ENCODE peak calls at places on chromosomes 11 and 22, in four cellular contexts. One of them, this sample, is unnamed.
A peak's percentile ranks its signal among the peaks of the same experiment; 100 is the strongest.

GRCh38 chr11:27347361-27347760 is 15.7 kb downstream of the CCDC34 start:
- DNase-seq in K562: no peak
- DNase-seq in Panc1: no peak
- DNase-seq in HepG2: no peak
- DNase-seq in this sample: no peak

GRCh38 chr11:34798985-34799384 is 117.2 kb downstream of the APIP start:
- DNase-seq in K562: no peak
- DNase-seq in HepG2: no peak
- DNase-seq in Panc1: no peak
- DNase-seq in this sample: no peak

GRCh38 chr22:45626198-45626651 is 45.4 kb upstream of the ATXN10 start:
- DNase-seq in K562: no peak
- DNase-seq in Panc1: no peak
- DNase-seq in HepG2: peak; percentile 55
- DNase-seq in this sample: peak; percentile 87

GRCh38 chr22:20783844-20784723 is 10.2 kb downstream of the SERPIND1 start:
- DNase-seq in K562: peak; percentile 96
- DNase-seq in HepG2: peak; percentile 70
- DNase-seq in Panc1: peak; percentile 41
- DNase-seq in this sample: peak; percentile 34

GRCh38 chr22:37336474-37337028 is 54.2 kb downstream of the CYTH4 start:
- DNase-seq in Panc1: no peak
- DNase-seq in HepG2: no peak
- DNase-seq in K562: peak; percentile 65
- DNase-seq in this sample: no peak

GRCh38 chr11:102583437-102583836 is 41.7 kb downstream of the MMP20 start:
- DNase-seq in Panc1: no peak
- DNase-seq in K562: no peak
- DNase-seq in HepG2: no peak
- DNase-seq in this sample: no peak

GRCh38 chr11:76235233-76236091 is 29.2 kb upstream of the WNT11 start:
- DNase-seq in HepG2: peak; percentile 86
- DNase-seq in Panc1: peak; percentile 94
- DNase-seq in K562: peak; percentile 93
- DNase-seq in this sample: peak; percentile 79

GRCh38 chr11:19642185-19642591 is 70.4 kb upstream of the NAV2 start:
- DNase-seq in HepG2: no peak
- DNase-seq in K562: no peak
- DNase-seq in Panc1: no peak
- DNase-seq in this sample: no peak

GRCh38 chr11:11841605-11842425 is at the start of gene USP47:
- DNase-seq in Panc1: no peak
- DNase-seq in HepG2: peak; percentile 74
- DNase-seq in K562: peak; percentile 92
- DNase-seq in this sample: peak; percentile 76

GRCh38 chr11:112310414-112310813 is 49.8 kb upstream of the PLET1 start:
- DNase-seq in K562: no peak
- DNase-seq in HepG2: no peak
- DNase-seq in Panc1: no peak
- DNase-seq in this sample: no peak

GRCh38 chr22:17982572-17983141 is 41.7 kb downstream of the MICAL3 start:
- DNase-seq in Panc1: no peak
- DNase-seq in HepG2: no peak
- DNase-seq in K562: no peak
- DNase-seq in this sample: no peak

GRCh38 chr11:83272627-83273026 is 13.5 kb downstream of the CCDC90B start:
- DNase-seq in Panc1: no peak
- DNase-seq in HepG2: no peak
- DNase-seq in K562: no peak
- DNase-seq in this sample: no peak

GRCh38 chr22:35150163-35151107 is 84.5 kb downstream of the ISX start:
- DNase-seq in Panc1: peak; percentile 20
- DNase-seq in HepG2: peak; percentile 36
- DNase-seq in K562: peak; percentile 72
- DNase-seq in this sample: peak; percentile 24

GRCh38 chr11:57787920-57788716 is 26.5 kb downstream of the CTNND1 start:
- DNase-seq in Panc1: no peak
- DNase-seq in K562: no peak
- DNase-seq in HepG2: peak; percentile 32
- DNase-seq in this sample: no peak

GRCh38 chr11:34758262-34758661 is 137.4 kb downstream of the EHF start:
- DNase-seq in HepG2: no peak
- DNase-seq in Panc1: no peak
- DNase-seq in K562: peak; percentile 70
- DNase-seq in this sample: no peak

GRCh38 chr11:64626637-64627036 is 35.6 kb downstream of the SLC22A12 start:
- DNase-seq in K562: no peak
- DNase-seq in HepG2: no peak
- DNase-seq in Panc1: no peak
- DNase-seq in this sample: no peak

GRCh38 chr22:17807571-17808410 is 33.5 kb upstream of the BID start:
- DNase-seq in K562: no peak
- DNase-seq in Panc1: no peak
- DNase-seq in HepG2: no peak
- DNase-seq in this sample: no peak

GRCh38 chr11:126817096-126817495 is 183.5 kb downstream of the KIRREL3 start:
- DNase-seq in Panc1: no peak
- DNase-seq in HepG2: no peak
- DNase-seq in K562: no peak
- DNase-seq in this sample: no peak

GRCh38 chr11:118216621-118217526 is 7.9 kb downstream of the JAML start:
- DNase-seq in HepG2: no peak
- DNase-seq in K562: no peak
- DNase-seq in Panc1: no peak
- DNase-seq in this sample: no peak

GRCh38 chr22:28151241-28151640 is 232.2 kb upstream of the PITPNB start:
- DNase-seq in Panc1: no peak
- DNase-seq in HepG2: peak; percentile 41
- DNase-seq in K562: no peak
- DNase-seq in this sample: no peak

GRCh38 chr22:50141462-50141861 is 29.1 kb upstream of the PANX2 start:
- DNase-seq in K562: no peak
- DNase-seq in Panc1: no peak
- DNase-seq in HepG2: no peak
- DNase-seq in this sample: no peak

GRCh38 chr22:50138988-50139387 is 31.5 kb upstream of the PANX2 start:
- DNase-seq in Panc1: no peak
- DNase-seq in HepG2: peak; percentile 28
- DNase-seq in K562: no peak
- DNase-seq in this sample: no peak

GRCh38 chr22:50140615-50141014 is 29.9 kb upstream of the PANX2 start:
- DNase-seq in HepG2: peak; percentile 68
- DNase-seq in Panc1: no peak
- DNase-seq in K562: no peak
- DNase-seq in this sample: no peak

GRCh38 chr22:50138036-50138435 is 32.5 kb upstream of the PANX2 start:
- DNase-seq in HepG2: no peak
- DNase-seq in Panc1: no peak
- DNase-seq in K562: no peak
- DNase-seq in this sample: no peak

GRCh38 chr22:50139843-50140415 is 30.6 kb upstream of the PANX2 start:
- DNase-seq in HepG2: peak; percentile 68
- DNase-seq in K562: peak; percentile 31
- DNase-seq in Panc1: no peak
- DNase-seq in this sample: no peak
- TF ChIP-seq TCF7L2 in HepG2: no peak
- TF ChIP-seq TCF7L2 in K562: no peak
- TF ChIP-seq TCF7L2 in Panc1: no peak
- TF ChIP-seq TCF7L2 in this sample: no peak

DNA sequence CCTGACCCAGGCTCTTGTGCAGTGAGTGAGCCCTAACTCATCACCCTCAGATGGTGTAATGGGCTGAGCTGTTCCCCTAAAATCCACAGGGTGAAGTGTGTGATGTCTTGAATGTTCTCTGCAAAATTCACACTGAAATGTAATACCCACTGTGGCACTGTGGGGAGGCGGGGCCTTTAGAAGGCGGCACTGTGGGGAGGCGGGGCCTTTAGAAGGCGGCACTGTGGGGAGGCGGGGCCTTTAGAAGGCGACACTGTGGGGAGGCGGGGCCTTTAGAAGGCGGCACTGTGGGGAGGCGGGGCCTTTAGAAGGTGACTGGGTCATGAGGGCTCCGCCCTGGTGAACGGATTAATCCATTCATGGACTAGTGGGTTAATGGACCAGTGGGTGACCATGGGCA is 33.0 kb downstream of the CHID1 start:
- DNase-seq in Panc1: no peak
- DNase-seq in K562: peak; percentile 91
- DNase-seq in HepG2: no peak
- DNase-seq in this sample: peak; percentile 75
- TF ChIP-seq TCF7L2 in Panc1: no peak
- TF ChIP-seq TCF7L2 in K562: no peak
- TF ChIP-seq TCF7L2 in HepG2: no peak
- TF ChIP-seq TCF7L2 in this sample: no peak

DNA sequence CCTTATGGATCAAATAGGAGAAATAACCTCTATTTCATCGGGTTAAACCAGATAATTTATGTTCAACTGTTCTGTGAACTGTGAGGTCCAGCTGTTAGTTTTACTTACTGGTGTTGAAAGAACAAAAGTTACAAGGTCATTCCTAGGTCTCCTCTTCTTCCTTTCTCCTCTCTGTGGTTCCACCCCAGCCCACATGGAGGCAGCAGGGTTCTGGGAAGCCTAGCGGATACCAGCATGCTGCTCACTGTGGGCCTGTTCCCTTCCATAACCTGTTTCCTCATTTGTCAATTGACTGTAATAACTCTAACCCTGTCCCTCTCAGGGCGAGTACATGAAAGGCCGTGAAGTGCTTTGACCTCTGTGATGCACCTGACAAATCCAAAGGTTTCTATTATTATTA is 27.8 kb downstream of the RELT start:
- DNase-seq in HepG2: peak; percentile 74
- DNase-seq in Panc1: no peak
- DNase-seq in K562: peak; percentile 70
- DNase-seq in this sample: peak; percentile 28
- TF ChIP-seq TCF7L2 in HepG2: no peak
- TF ChIP-seq TCF7L2 in Panc1: no peak
- TF ChIP-seq TCF7L2 in K562: no peak
- TF ChIP-seq TCF7L2 in this sample: no peak

GRCh38 chr11:130625907-130626306 is 177.5 kb downstream of the ADAMTS15 start:
- DNase-seq in K562: no peak
- DNase-seq in Panc1: no peak
- DNase-seq in HepG2: no peak
- DNase-seq in this sample: no peak
- TF ChIP-seq TCF7L2 in K562: no peak
- TF ChIP-seq TCF7L2 in Panc1: no peak
- TF ChIP-seq TCF7L2 in HepG2: no peak
- TF ChIP-seq TCF7L2 in this sample: no peak

DNA sequence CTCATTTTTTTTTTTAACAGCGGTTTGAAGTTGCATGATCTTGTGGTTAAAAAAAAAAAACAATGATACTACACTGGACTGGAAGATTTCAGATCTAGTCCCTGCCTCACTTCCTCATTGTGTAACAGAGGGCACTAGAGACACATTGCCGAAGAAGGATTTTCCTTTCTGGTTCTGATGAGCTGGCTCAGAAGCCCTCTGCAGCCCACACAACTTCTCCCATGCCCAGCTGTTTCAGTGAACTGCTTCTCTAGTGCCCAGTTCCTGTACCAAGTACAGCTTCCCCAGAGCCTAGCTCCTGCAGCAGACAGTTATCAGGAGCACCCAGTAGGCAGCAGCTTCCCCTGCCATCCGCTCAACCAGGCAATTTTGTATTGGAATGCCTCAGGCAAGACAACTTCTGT is 29.5 kb upstream of the ANO5 start:
- DNase-seq in HepG2: no peak
- DNase-seq in Panc1: no peak
- DNase-seq in K562: no peak
- DNase-seq in this sample: no peak
- TF ChIP-seq TCF7L2 in HepG2: no peak
- TF ChIP-seq TCF7L2 in Panc1: no peak
- TF ChIP-seq TCF7L2 in K562: no peak
- TF ChIP-seq TCF7L2 in this sample: no peak

DNA sequence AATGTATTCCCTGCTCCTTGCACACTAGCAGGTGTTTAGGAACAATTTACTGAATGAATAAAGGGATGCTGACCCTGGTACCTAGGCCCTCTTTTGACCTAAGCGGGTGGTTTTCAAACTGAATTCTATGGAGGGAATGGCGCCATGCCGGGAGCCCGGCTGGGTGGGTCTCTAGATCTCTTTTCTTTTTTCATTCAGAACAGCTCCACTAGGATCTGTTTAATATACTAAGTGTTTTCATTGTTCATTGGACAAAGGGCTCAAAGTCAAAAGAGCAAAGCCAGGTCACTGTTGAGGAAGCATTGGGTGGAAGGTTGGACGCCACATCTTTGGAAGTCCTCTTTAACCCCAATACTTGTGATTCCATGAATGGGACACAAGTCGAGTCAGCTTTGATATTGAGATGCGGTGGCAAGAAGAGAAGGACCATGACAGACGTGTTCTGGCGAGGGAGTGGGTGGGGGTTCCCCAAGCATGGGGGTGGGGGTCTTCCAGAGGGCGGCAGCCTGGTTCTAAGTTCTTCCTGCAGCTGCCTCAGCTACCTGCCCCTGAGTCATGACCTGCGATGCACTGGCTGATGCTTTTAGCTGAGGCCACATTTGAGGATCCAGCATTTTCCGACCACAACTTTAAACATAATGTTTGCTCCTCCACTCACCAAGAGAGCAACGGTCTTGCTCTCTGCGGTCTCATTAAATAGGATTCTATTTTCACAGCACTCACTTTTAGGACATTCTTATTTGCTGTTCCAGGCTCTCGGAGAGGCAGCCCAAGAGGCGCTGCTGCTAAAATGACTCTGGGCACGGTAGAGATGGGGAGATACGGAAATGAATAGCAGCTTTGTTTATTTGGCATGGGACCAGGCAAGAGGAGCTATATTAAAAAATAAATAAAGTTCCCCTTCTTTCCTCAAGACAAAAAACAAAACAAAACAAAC is 100.6 kb downstream of the FBXO7 start:
- DNase-seq in K562: no peak
- DNase-seq in HepG2: no peak
- DNase-seq in Panc1: no peak
- DNase-seq in this sample: no peak
- TF ChIP-seq TCF7L2 in K562: no peak
- TF ChIP-seq TCF7L2 in HepG2: no peak
- TF ChIP-seq TCF7L2 in Panc1: no peak
- TF ChIP-seq TCF7L2 in this sample: no peak

DNA sequence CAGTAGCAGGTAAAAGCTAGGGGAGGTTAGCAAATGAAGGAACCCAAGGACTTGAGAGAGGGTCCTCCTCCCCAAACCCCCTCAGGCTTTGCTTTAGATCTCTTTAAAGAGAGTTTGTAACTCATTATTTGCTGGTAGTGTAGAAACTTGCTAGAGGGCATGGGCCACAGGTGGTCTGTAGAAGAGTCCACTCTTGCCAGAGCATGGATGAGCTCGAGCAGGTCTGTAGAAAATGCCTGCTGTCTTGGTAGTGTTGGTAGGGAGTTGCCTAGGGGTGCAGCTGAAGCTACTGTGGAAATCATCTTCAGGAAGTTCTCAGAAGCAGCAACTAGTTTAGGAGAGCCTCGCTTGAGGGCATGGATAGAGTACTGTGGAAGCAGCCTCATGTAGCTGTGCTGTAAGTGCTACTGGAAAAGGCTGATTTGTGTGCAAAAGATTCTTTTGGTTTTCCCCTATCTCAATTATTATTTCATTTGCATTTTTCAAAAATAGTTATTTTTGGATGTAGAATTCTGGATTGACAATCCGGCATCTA is 104.3 kb downstream of the TMEM135 start:
- DNase-seq in K562: no peak
- DNase-seq in HepG2: no peak
- DNase-seq in Panc1: no peak
- DNase-seq in this sample: no peak
- TF ChIP-seq TCF7L2 in K562: no peak
- TF ChIP-seq TCF7L2 in HepG2: no peak
- TF ChIP-seq TCF7L2 in Panc1: no peak
- TF ChIP-seq TCF7L2 in this sample: no peak